ENCODE peak calls at places on chromosomes 12 and 14, in eight cellular contexts. P, W, A, U, C, D, X and G are unnamed samples.

GRCh38 chr14:59585891-59586554 is 9.4 kb upstream of the CCDC175 start:
- DNase-seq in P (no peak), W (no peak), A (no peak), U (no peak), C (no peak), D (no peak), X (no peak), G (no peak)

GRCh38 chr12:1779783-1780182 is 40.6 kb upstream of the LRTM2 start:
- DNase-seq in P (no peak), W (no peak), A (no peak), U (no peak), C (no peak), D (no peak), X (peak; percentile 13), G (no peak)

GRCh38 chr14:92121207-92121669 is 268 bp downstream of the NDUFB1 start:
- DNase-seq in P (no peak), W (no peak), A (peak; percentile 64), U (no peak), C (no peak), D (peak; percentile 67), X (peak; percentile 55), G (no peak)

GRCh38 chr12:57008113-57008687 is 1.9 kb upstream of the ZBTB39 start:
- DNase-seq in P (no peak), W (peak; percentile 74), A (peak; percentile 72), U (no peak), C (no peak), D (peak; percentile 33), X (peak; percentile 69), G (peak; percentile 83)

GRCh38 chr12:93773122-93773871 is 96.1 kb downstream of the CRADD start:
- DNase-seq in P (no peak), W (no peak), A (no peak), U (no peak), C (no peak), D (no peak), X (no peak), G (no peak)

GRCh38 chr12:131947482-131948027 is 2.2 kb upstream of the EP400 start:
- DNase-seq in P (no peak), W (no peak), A (no peak), U (no peak), C (no peak), D (no peak), X (no peak), G (peak; percentile 28)

GRCh38 chr14:61360796-61361526 is 39.6 kb downstream of the PRKCH start:
- DNase-seq in P (no peak), W (no peak), A (no peak), U (no peak), C (no peak), D (no peak), X (no peak), G (peak; percentile 30)

GRCh38 chr14:29637406-29637805 is 290.2 kb downstream of the PRKD1 start:
- DNase-seq in P (no peak), W (no peak), A (no peak), U (no peak), C (no peak), D (peak; percentile 85), X (peak; percentile 63), G (no peak)

GRCh38 chr12:72273851-72274284 is 1.7 kb downstream of the TRHDE start:
- DNase-seq in P (no peak), W (no peak), A (peak; percentile 17), U (no peak), C (no peak), D (no peak), X (peak; percentile 31), G (peak; percentile 19)

GRCh38 chr14:71348817-71349216 is 441.6 kb downstream of the PCNX1 start:
- DNase-seq in P (no peak), W (no peak), A (no peak), U (no peak), C (no peak), D (no peak), X (no peak), G (no peak)

GRCh38 chr12:91274886-91275285 is 92.3 kb upstream of the DCN start:
- DNase-seq in P (no peak), W (no peak), A (no peak), U (no peak), C (no peak), D (no peak), X (peak; percentile 11), G (peak; percentile 42)

GRCh38 chr12:109389146-109389545 is 41.4 kb downstream of the MYO1H start:
- DNase-seq in P (no peak), W (no peak), A (no peak), U (no peak), C (no peak), D (no peak), X (no peak), G (peak; percentile 33)

GRCh38 chr14:95425369-95426115 is 90.9 kb downstream of the SYNE3 start:
- DNase-seq in P (no peak), W (no peak), A (no peak), U (no peak), C (no peak), D (no peak), X (no peak), G (no peak)

GRCh38 chr14:36227802-36228201 is 51.3 kb upstream of the PTCSC3 start:
- DNase-seq in P (no peak), W (no peak), A (no peak), U (no peak), C (no peak), D (no peak), X (no peak), G (no peak)

GRCh38 chr14:23580152-23580926 is 1.7 kb upstream of the JPH4 start:
- DNase-seq in P (no peak), W (no peak), A (no peak), U (no peak), C (no peak), D (no peak), X (no peak), G (no peak)

GRCh38 chr14:105012171-105012985 is 8.5 kb downstream of the CDCA4 start:
- DNase-seq in P (no peak), W (no peak), A (no peak), U (no peak), C (no peak), D (no peak), X (no peak), G (no peak)

GRCh38 chr12:129549656-129550055 is 354.2 kb downstream of the TMEM132D start:
- DNase-seq in P (no peak), W (no peak), A (no peak), U (no peak), C (no peak), D (peak; percentile 47), X (no peak), G (no peak)

GRCh38 chr12:53869500-53869899 is 69.1 kb upstream of the HOXC13 start:
- DNase-seq in P (no peak), W (no peak), A (no peak), U (no peak), C (no peak), D (no peak), X (no peak), G (no peak)

GRCh38 chr12:124365726-124366430 is 71.0 kb downstream of the RFLNA start:
- DNase-seq in P (no peak), W (no peak), A (no peak), U (no peak), C (no peak), D (no peak), X (no peak), G (no peak)

GRCh38 chr14:69685217-69685616 is 73.8 kb downstream of the SUSD6 start:
- DNase-seq in P (no peak), W (no peak), A (peak; percentile 31), U (peak; percentile 60), C (no peak), D (peak; percentile 82), X (no peak), G (no peak)

GRCh38 chr14:26281280-26281998 is 316.4 kb downstream of the NOVA1 start:
- DNase-seq in P (no peak), W (no peak), A (no peak), U (no peak), C (no peak), D (peak; percentile 67), X (peak; percentile 56), G (peak; percentile 93)

GRCh38 chr12:52691076-52691764 is 11.0 kb upstream of the KRT1 start:
- DNase-seq in P (no peak), W (no peak), A (no peak), U (no peak), C (peak; percentile 43), D (peak; percentile 37), X (no peak), G (no peak)

GRCh38 chr12:108438687-108439086 is 76.4 kb upstream of the FICD start:
- DNase-seq in P (no peak), W (no peak), A (no peak), U (no peak), C (no peak), D (no peak), X (no peak), G (no peak)

GRCh38 chr12:53031616-53032015 is 18.2 kb upstream of the TNS2 start:
- DNase-seq in P (no peak), W (no peak), A (no peak), U (no peak), C (no peak), D (no peak), X (no peak), G (no peak)

GRCh38 chr14:96167224-96168148 is 37.2 kb upstream of the BDKRB2 start:
- DNase-seq in P (no peak), W (no peak), A (no peak), U (no peak), C (no peak), D (no peak), X (peak; percentile 95), G (peak; percentile 40)

GRCh38 chr12:67747869-67748760 is 99.6 kb downstream of the DYRK2 start:
- DNase-seq in P (no peak), W (no peak), A (no peak), U (no peak), C (no peak), D (no peak), X (peak; percentile 66), G (no peak)

GRCh38 chr12:19648173-19648572 is 208.9 kb downstream of the AEBP2 start:
- DNase-seq in P (no peak), W (no peak), A (no peak), U (no peak), C (no peak), D (no peak), X (no peak), G (no peak)

GRCh38 chr12:129394416-129394815 is 509.4 kb downstream of the TMEM132D start:
- DNase-seq in P (no peak), W (no peak), A (no peak), U (no peak), C (no peak), D (peak; percentile 79), X (no peak), G (no peak)